ENCODE peak calls at places on chromosomes 11 and 22, in six cellular contexts. One of them, this sample, is unnamed.
A peak's percentile ranks its signal among the peaks of the same experiment; 100 is the strongest.

GRCh38 chr11:17734986-17735822 is 623 bp downstream of the KCNC1 start:
- DNase-seq in AG08396: peak; percentile 91
- DNase-seq in AG09309: peak; percentile 2
- DNase-seq in COR-L47: peak; percentile 47
- DNase-seq in fibroblast of the aortic adventitia: peak; percentile 59
- DNase-seq in cardiac fibroblast: peak; percentile 49
- DNase-seq in this sample: peak; percentile 54

GRCh38 chr11:28981331-28981865 is 873.2 kb downstream of the METTL15 start:
- DNase-seq in AG08396: no peak
- DNase-seq in AG09309: no peak
- DNase-seq in COR-L47: no peak
- DNase-seq in fibroblast of the aortic adventitia: peak; percentile 45
- DNase-seq in cardiac fibroblast: peak; percentile 79
- DNase-seq in this sample: peak; percentile 29

GRCh38 chr11:94800394-94800793 is 32.2 kb downstream of the AMOTL1 start:
- DNase-seq in AG08396: no peak
- DNase-seq in AG09309: peak; percentile 61
- DNase-seq in COR-L47: no peak
- DNase-seq in fibroblast of the aortic adventitia: peak; percentile 76
- DNase-seq in cardiac fibroblast: no peak
- DNase-seq in this sample: peak; percentile 81

GRCh38 chr11:30128269-30128932 is 102.4 kb upstream of the FSHB start:
- DNase-seq in AG08396: peak; percentile 6
- DNase-seq in AG09309: no peak
- DNase-seq in COR-L47: no peak
- DNase-seq in fibroblast of the aortic adventitia: peak; percentile 43
- DNase-seq in cardiac fibroblast: peak; percentile 66
- DNase-seq in this sample: no peak

GRCh38 chr22:47976219-47976618 is 1213.8 kb downstream of the TBC1D22A start:
- DNase-seq in AG08396: no peak
- DNase-seq in AG09309: no peak
- DNase-seq in COR-L47: no peak
- DNase-seq in fibroblast of the aortic adventitia: no peak
- DNase-seq in cardiac fibroblast: no peak
- DNase-seq in this sample: no peak

GRCh38 chr11:3161309-3161708 is 3.8 kb downstream of the OSBPL5 start:
- DNase-seq in AG08396: no peak
- DNase-seq in AG09309: no peak
- DNase-seq in COR-L47: no peak
- DNase-seq in fibroblast of the aortic adventitia: no peak
- DNase-seq in cardiac fibroblast: no peak
- DNase-seq in this sample: peak; percentile 28

GRCh38 chr11:73047773-73048371 is 94.2 kb downstream of the FCHSD2 start:
- DNase-seq in AG08396: no peak
- DNase-seq in AG09309: no peak
- DNase-seq in COR-L47: no peak
- DNase-seq in fibroblast of the aortic adventitia: no peak
- DNase-seq in cardiac fibroblast: no peak
- DNase-seq in this sample: no peak

GRCh38 chr11:66646875-66647274 is 8.4 kb downstream of the RBM4 start:
- DNase-seq in AG08396: no peak
- DNase-seq in AG09309: no peak
- DNase-seq in COR-L47: no peak
- DNase-seq in fibroblast of the aortic adventitia: no peak
- DNase-seq in cardiac fibroblast: no peak
- DNase-seq in this sample: no peak

GRCh38 chr11:115775846-115776245 is 271.6 kb upstream of the CADM1 start:
- DNase-seq in AG08396: no peak
- DNase-seq in AG09309: no peak
- DNase-seq in COR-L47: no peak
- DNase-seq in fibroblast of the aortic adventitia: no peak
- DNase-seq in cardiac fibroblast: no peak
- DNase-seq in this sample: no peak

GRCh38 chr11:126079640-126080205 is 17.1 kb upstream of the CDON start:
- DNase-seq in AG08396: no peak
- DNase-seq in AG09309: no peak
- DNase-seq in COR-L47: no peak
- DNase-seq in fibroblast of the aortic adventitia: no peak
- DNase-seq in cardiac fibroblast: no peak
- DNase-seq in this sample: no peak

GRCh38 chr11:41201156-41201555 is 258.3 kb downstream of the LRRC4C start:
- DNase-seq in AG08396: peak; percentile 2
- DNase-seq in AG09309: no peak
- DNase-seq in COR-L47: peak; percentile 16
- DNase-seq in fibroblast of the aortic adventitia: no peak
- DNase-seq in cardiac fibroblast: peak; percentile 10
- DNase-seq in this sample: no peak

GRCh38 chr11:116960916-116961315 is 123.5 kb upstream of the APOA1 start:
- DNase-seq in AG08396: peak; percentile 65
- DNase-seq in AG09309: no peak
- DNase-seq in COR-L47: no peak
- DNase-seq in fibroblast of the aortic adventitia: peak; percentile 56
- DNase-seq in cardiac fibroblast: peak; percentile 63
- DNase-seq in this sample: peak; percentile 48

GRCh38 chr11:47051217-47051616 is 114.7 kb downstream of the CSTPP1 start:
- DNase-seq in AG08396: no peak
- DNase-seq in AG09309: no peak
- DNase-seq in COR-L47: no peak
- DNase-seq in fibroblast of the aortic adventitia: peak; percentile 91
- DNase-seq in cardiac fibroblast: peak; percentile 51
- DNase-seq in this sample: peak; percentile 60

GRCh38 chr22:31906569-31906968 is 37.8 kb upstream of the YWHAH start:
- DNase-seq in AG08396: no peak
- DNase-seq in AG09309: no peak
- DNase-seq in COR-L47: no peak
- DNase-seq in fibroblast of the aortic adventitia: no peak
- DNase-seq in cardiac fibroblast: no peak
- DNase-seq in this sample: no peak

GRCh38 chr22:40332319-40332781 is 13.9 kb upstream of the ADSL start:
- DNase-seq in AG08396: no peak
- DNase-seq in AG09309: no peak
- DNase-seq in COR-L47: no peak
- DNase-seq in fibroblast of the aortic adventitia: peak; percentile 22
- DNase-seq in cardiac fibroblast: peak; percentile 39
- DNase-seq in this sample: peak; percentile 13

This sample was measured in fibroblast of gingiva.